ENCODE peak calls at places on chromosome 9, in five cellular contexts. Y, B, E, X and Q are unnamed samples.

GRCh38 chr9:73667749-73668148 is 516.1 kb downstream of the ANXA1 start:
- DNase-seq in Y (no peak), B (no peak), E (no peak), X (no peak), Q (no peak)

GRCh38 chr9:124863371-124863831 is 1.5 kb downstream of the ARPC5L start:
- DNase-seq in Y (no peak), B (no peak), E (no peak), X (peak; percentile 54), Q (no peak)

GRCh38 chr9:91382298-91382697 is 20.6 kb upstream of the AUH start:
- DNase-seq in Y (no peak), B (no peak), E (no peak), X (no peak), Q (no peak)

GRCh38 chr9:86434039-86434726 is 80.0 kb upstream of the TUT7 start:
- DNase-seq in Y (peak; percentile 34), B (no peak), E (no peak), X (peak; percentile 62), Q (peak; percentile 85)

GRCh38 chr9:33170464-33171156 is 3.5 kb upstream of the B4GALT1 start:
- DNase-seq in Y (peak; percentile 49), B (no peak), E (peak; percentile 38), X (peak; percentile 52), Q (no peak)

GRCh38 chr9:20980713-20981481 is 50.5 kb downstream of the HACD4 start:
- DNase-seq in Y (no peak), B (no peak), E (no peak), X (no peak), Q (no peak)

GRCh38 chr9:77291714-77292113 is 114.4 kb downstream of the VPS13A start:
- DNase-seq in Y (peak; percentile 8), B (peak; percentile 28), E (no peak), X (no peak), Q (no peak)

GRCh38 chr9:33926746-33927485 is 110.0 kb downstream of the UBE2R2 start:
- DNase-seq in Y (no peak), B (no peak), E (no peak), X (no peak), Q (no peak)

GRCh38 chr9:133932633-133933032 is 59.5 kb downstream of the VAV2 start:
- DNase-seq in Y (no peak), B (no peak), E (no peak), X (no peak), Q (no peak)

GRCh38 chr9:133754187-133754586 is 16.0 kb upstream of the SARDH start:
- DNase-seq in Y (no peak), B (peak; percentile 4), E (no peak), X (no peak), Q (peak; percentile 10)

GRCh38 chr9:77763566-77763965 is 115.4 kb upstream of the GNA14 start:
- DNase-seq in Y (no peak), B (no peak), E (no peak), X (no peak), Q (no peak)

GRCh38 chr9:81984911-81985310 is 3.7 kb upstream of the SPATA31D1 start:
- DNase-seq in Y (no peak), B (no peak), E (no peak), X (no peak), Q (no peak)

GRCh38 chr9:118651511-118651910 is 717.7 kb downstream of the BRINP1 start:
- DNase-seq in Y (no peak), B (no peak), E (no peak), X (no peak), Q (no peak)

GRCh38 chr9:20884985-20885593 is 146.4 kb downstream of the HACD4 start:
- DNase-seq in Y (peak; percentile 12), B (peak; percentile 76), E (peak; percentile 67), X (peak; percentile 46), Q (peak; percentile 40)

GRCh38 chr9:109568089-109568488 is 70.0 kb upstream of the PTPN3 start:
- DNase-seq in Y (no peak), B (no peak), E (no peak), X (no peak), Q (no peak)

GRCh38 chr9:7123743-7124142 is 366.0 kb downstream of the KDM4C start:
- DNase-seq in Y (peak; percentile 8), B (no peak), E (no peak), X (no peak), Q (no peak)

GRCh38 chr9:1875921-1876448 is 139.2 kb upstream of the SMARCA2 start:
- DNase-seq in Y (no peak), B (no peak), E (no peak), X (no peak), Q (no peak)

GRCh38 chr9:105672711-105673234 is 10.5 kb downstream of the TAL2 start:
- DNase-seq in Y (no peak), B (no peak), E (no peak), X (no peak), Q (no peak)

GRCh38 chr9:2923810-2924768 is 80.2 kb upstream of the PUM3 start:
- DNase-seq in Y (no peak), B (no peak), E (no peak), X (no peak), Q (no peak)

GRCh38 chr9:83062653-83063527 is at the start of gene RASEF:
- DNase-seq in Y (no peak), B (no peak), E (peak; percentile 82), X (no peak), Q (no peak)

GRCh38 chr9:92444841-92445240 is 20.6 kb upstream of the OMD start:
- DNase-seq in Y (no peak), B (no peak), E (no peak), X (no peak), Q (no peak)

GRCh38 chr9:72332351-72332750 is 32.7 kb downstream of the ZFAND5 start:
- DNase-seq in Y (no peak), B (no peak), E (no peak), X (no peak), Q (no peak)

GRCh38 chr9:135504262-135505229 is 4.1 kb downstream of the MRPS2 start:
- DNase-seq in Y (peak; percentile 31), B (peak; percentile 72), E (peak; percentile 63), X (peak; percentile 29), Q (peak; percentile 40)

GRCh38 chr9:16335788-16336580 is 534.5 kb downstream of the BNC2 start:
- DNase-seq in Y (peak; percentile 22), B (no peak), E (no peak), X (peak; percentile 84), Q (peak; percentile 83)

GRCh38 chr9:81776834-81777233 is 87.5 kb upstream of the TLE1 start:
- DNase-seq in Y (no peak), B (no peak), E (peak; percentile 36), X (no peak), Q (no peak)

GRCh38 chr9:137030931-137031527 is 859 bp downstream of the FUT7 start:
- DNase-seq in Y (no peak), B (no peak), E (no peak), X (no peak), Q (no peak)

GRCh38 chr9:137029058-137029922 is 1.3 kb upstream of the ABCA2 start:
- DNase-seq in Y (no peak), B (peak; percentile 92), E (peak; percentile 85), X (peak; percentile 59), Q (peak; percentile 72)

GRCh38 chr9:137030528-137030927 is 1.4 kb downstream of the FUT7 start:
- DNase-seq in Y (no peak), B (no peak), E (peak; percentile 39), X (no peak), Q (no peak)

GRCh38 chr9:137028281-137029057 is 432 bp upstream of the ABCA2 start:
- DNase-seq in Y (no peak), B (peak; percentile 79), E (peak; percentile 78), X (no peak), Q (no peak)

DNA sequence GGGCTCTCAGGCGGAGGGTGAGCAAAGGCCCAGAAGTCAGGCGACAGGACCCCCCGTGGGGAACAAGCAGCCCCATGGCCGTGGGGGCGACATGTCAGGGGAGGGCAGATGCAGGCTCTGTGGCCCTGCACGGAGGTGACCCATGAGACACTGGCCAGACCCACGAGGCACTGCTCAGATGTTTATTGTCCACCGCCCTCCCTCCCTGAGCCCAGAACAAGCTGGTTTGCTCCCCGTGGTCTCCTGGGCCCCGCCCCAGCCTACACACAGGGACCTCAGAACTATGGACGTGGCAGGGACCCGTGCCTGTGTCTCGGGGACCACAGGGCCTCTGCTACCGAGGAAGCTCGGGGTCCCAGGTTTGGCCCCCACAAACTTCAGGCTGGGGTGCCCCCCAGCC is 1.9 kb downstream of the FUT7 start:
- DNase-seq in Y (no peak), B (no peak), E (no peak), X (no peak), Q (no peak)
- H3K4me3 ChIP-seq in Y (no peak overlapping the region), B (no peak overlapping the region), E (peak overlapping the region; percentile 69), X (no peak overlapping the region), Q (no peak overlapping the region)

DNA sequence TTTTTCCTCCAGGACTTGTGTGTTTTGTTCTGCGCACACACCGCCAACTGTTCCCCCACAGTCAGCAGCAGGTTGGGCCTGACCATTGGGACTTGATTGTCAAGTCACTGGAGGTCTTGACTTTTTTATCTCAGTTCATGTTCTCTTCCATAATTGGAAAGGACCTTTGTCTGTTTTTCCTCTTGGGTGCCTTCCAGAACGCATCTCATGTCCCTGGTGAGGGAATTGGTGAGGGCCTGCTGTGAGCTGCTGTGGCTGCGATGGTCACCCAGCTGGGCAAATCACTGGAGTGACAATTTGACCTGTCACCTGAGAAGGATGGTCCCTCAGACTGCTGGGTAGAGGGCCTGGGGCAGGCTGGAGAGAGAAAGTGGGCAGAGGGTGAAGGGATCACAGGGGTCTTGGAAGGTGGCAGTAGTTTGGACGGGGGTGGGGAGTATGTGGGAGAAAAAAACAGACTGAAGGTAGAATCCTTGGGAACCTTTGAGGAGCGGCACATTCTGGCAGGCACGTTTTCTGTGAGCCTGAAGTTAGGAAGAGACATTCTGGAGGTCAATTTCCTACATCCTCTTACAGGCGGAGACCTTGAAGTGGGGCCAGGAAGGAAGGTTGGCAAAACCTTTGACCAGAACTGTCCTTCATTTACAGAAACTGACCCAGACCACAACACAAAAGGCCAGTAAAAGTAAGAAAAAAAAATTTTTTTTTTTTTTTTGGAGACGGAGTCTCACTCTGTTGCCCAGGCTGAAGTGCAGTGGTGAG is 4.4 kb downstream of the CDK9 start:
- DNase-seq in Y (no peak), B (no peak), E (no peak), X (no peak), Q (no peak)
- H3K4me3 ChIP-seq in Y (no peak overlapping the region), B (no peak overlapping the region), E (no peak overlapping the region), X (no peak overlapping the region), Q (no peak overlapping the region)

GRCh38 chr9:84513981-84514380 is 155.5 kb upstream of the NTRK2 start:
- DNase-seq in Y (no peak), B (no peak), E (no peak), X (no peak), Q (no peak)

GRCh38 chr9:84514421-84514820 is 155.1 kb upstream of the NTRK2 start:
- DNase-seq in Y (no peak), B (no peak), E (no peak), X (no peak), Q (no peak)

GRCh38 chr9:84519486-84519885 is 150.0 kb upstream of the NTRK2 start:
- DNase-seq in Y (no peak), B (no peak), E (no peak), X (no peak), Q (no peak)
- H3K4me3 ChIP-seq in Y (no peak overlapping the region), B (no peak overlapping the region), E (no peak overlapping the region), X (no peak overlapping the region), Q (no peak overlapping the region)

GRCh38 chr9:129641751-129642585 is at the start of gene ASB6:
- DNase-seq in Y (peak; percentile 92), B (peak; percentile 99), E (peak; percentile 97), X (peak; percentile 94), Q (peak; percentile 99)

GRCh38 chr9:129640871-129641750 is 840 bp downstream of the ASB6 start:
- DNase-seq in Y (no peak), B (no peak), E (no peak), X (no peak), Q (no peak)

GRCh38 chr9:129639034-129639630 is 2.8 kb downstream of the ASB6 start:
- DNase-seq in Y (no peak), B (no peak), E (no peak), X (no peak), Q (no peak)

GRCh38 chr9:129639756-129640085 is 2.2 kb downstream of the ASB6 start:
- DNase-seq in Y (no peak), B (no peak), E (no peak), X (no peak), Q (no peak)

GRCh38 chr9:129640086-129640870 is 1.7 kb downstream of the ASB6 start:
- DNase-seq in Y (no peak), B (peak; percentile 86), E (peak; percentile 59), X (no peak), Q (no peak)
- H3K4me3 ChIP-seq in Y (peak overlapping the region; percentile 95), B (peak overlapping the region; percentile 83), E (peak overlapping the region; percentile 89), X (no peak overlapping the region), Q (no peak overlapping the region)